ENCODE peak calls at places on chromosomes 12 and 14, in seven cellular contexts. B is vagina; W is CD8-positive, alpha-beta T cell; Y is psoas muscle; N is AG10803; X is GM10248; C is GM23338. F is an unnamed sample.

GRCh38 chr12:78898416-78898815 is 33.8 kb downstream of the SYT1 start:
- DNase-seq in B (no peak), W (no peak), Y (peak), N (peak), X (no peak), C (no peak), F (no peak)

GRCh38 chr12:50665170-50665569 is 98.7 kb upstream of the ATF1 start:
- DNase-seq in B (no peak), W (no peak), Y (no peak), N (no peak), X (no peak), C (no peak), F (no peak)

GRCh38 chr12:121240484-121241202 is 30.7 kb downstream of the P2RX4 start:
- DNase-seq in B (no peak), W (peak), Y (peak), N (peak), X (peak), C (peak), F (no peak)

GRCh38 chr12:113136128-113136989 is 798 bp upstream of the RASAL1 start:
- DNase-seq in B (no peak), W (no peak), Y (no peak), N (no peak), X (no peak), C (peak), F (no peak)

GRCh38 chr12:4031703-4032291 is 158.6 kb upstream of the PARP11 start:
- DNase-seq in B (no peak), W (no peak), Y (no peak), N (peak), X (no peak), C (no peak), F (no peak)

GRCh38 chr12:87038098-87038497 is 781.9 kb upstream of the MGAT4C start:
- DNase-seq in B (no peak), W (no peak), Y (no peak), N (no peak), X (no peak), C (no peak), F (no peak)

GRCh38 chr12:126248871-126249403 is 1183.7 kb downstream of the AACS start:
- DNase-seq in B (no peak), W (no peak), Y (no peak), N (no peak), X (no peak), C (peak), F (no peak)

GRCh38 chr12:101343893-101344292 is 63.7 kb downstream of the ARL1 start:
- DNase-seq in B (no peak), W (no peak), Y (no peak), N (no peak), X (no peak), C (no peak), F (no peak)

GRCh38 chr12:16603265-16603915 is 2.6 kb downstream of the LMO3 start:
- DNase-seq in B (no peak), W (no peak), Y (no peak), N (no peak), X (no peak), C (no peak), F (no peak)

GRCh38 chr12:53793221-53793620 is 41.4 kb upstream of the CISTR start:
- DNase-seq in B (no peak), W (no peak), Y (no peak), N (no peak), X (no peak), C (no peak), F (no peak)

GRCh38 chr12:62627181-62627580 is 160.6 kb downstream of the MON2 start:
- DNase-seq in B (no peak), W (no peak), Y (no peak), N (no peak), X (no peak), C (no peak), F (no peak)
- TF ChIP-seq CTCF in B (no peak), W (no peak), Y (no peak), N (no peak), X (no peak), C (no peak), F (no peak)

GRCh38 chr14:61477845-61478438 is 156.6 kb downstream of the PRKCH start:
- DNase-seq in B (peak), W (no peak), Y (peak), N (peak), X (no peak), C (no peak), F (no peak)
- TF ChIP-seq CTCF in B (no peak), W (no peak), Y (no peak), N (no peak), X (no peak), C (no peak), F (no peak)

DNA sequence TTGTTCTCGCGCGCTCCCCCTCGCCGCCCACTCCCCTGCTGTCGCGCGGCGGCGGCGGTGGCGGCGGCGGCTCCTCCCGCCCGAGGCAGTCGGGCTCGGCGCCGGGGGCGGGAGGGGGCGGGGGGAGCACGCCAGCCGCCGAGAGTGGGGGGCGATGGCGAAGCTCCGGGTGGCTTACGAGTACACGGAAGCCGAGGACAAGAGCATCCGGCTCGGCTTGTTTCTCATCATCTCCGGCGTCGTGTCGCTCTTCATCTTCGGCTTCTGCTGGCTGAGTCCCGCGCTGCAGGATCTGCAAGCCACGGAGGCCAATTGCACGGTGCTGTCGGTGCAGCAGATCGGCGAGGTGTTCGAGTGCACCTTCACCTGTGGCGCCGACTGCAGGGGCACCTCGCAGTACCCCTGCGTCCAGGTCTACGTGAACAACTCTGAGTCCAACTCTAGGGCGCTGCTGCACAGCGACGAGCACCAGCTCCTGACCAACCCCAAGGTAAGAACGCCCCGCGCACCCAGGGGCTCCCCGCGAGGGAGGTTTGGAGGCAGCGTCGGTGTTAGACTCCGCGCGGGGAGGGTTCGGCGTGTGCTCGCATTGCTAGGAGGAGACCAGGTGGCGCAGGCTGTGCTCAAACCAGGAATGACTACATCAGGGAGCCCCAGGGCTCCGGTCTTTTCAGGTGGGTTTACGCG is 634 bp downstream of the KCNMB4 start:
- DNase-seq in B (no peak), W (peak), Y (peak), N (peak), X (peak), C (peak), F (peak)
- TF ChIP-seq CTCF in B (no peak), W (no peak), Y (no peak), N (no peak), X (no peak), C (no peak), F (peak)

DNA sequence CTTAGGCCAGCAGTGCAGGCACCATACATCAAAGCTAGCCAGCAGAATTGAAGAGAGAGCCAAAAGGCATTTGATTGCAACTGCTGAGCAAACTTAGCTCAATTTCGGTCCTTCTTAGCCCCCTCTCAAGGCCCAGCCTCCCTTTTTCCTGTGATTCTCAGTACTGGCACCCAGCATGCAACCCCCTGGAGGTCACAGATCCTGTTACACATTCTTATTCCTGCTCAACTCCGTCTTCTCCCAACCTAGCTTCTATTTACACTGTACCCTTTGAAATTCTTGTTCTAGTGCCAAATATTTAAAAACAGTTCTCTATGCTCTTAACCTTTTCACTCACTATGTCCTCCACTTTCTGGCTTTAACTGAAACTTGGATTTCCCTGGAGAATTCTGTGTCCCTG is 131.3 kb upstream of the CPSF6 start:
- DNase-seq in B (no peak), W (no peak), Y (no peak), N (no peak), X (no peak), C (peak), F (no peak)
- TF ChIP-seq CTCF in B (no peak), W (no peak), Y (no peak), N (peak), X (no peak), C (peak), F (peak)

GRCh38 chr12:6204533-6205143 is 4.4 kb downstream of the CD9 start:
- DNase-seq in B (no peak), W (no peak), Y (no peak), N (no peak), X (no peak), C (no peak), F (no peak)

GRCh38 chr12:6205761-6206160 is 5.6 kb downstream of the CD9 start:
- DNase-seq in B (no peak), W (no peak), Y (no peak), N (no peak), X (no peak), C (no peak), F (no peak)

GRCh38 chr12:6205144-6205539 is 4.9 kb downstream of the CD9 start:
- DNase-seq in B (no peak), W (no peak), Y (peak), N (no peak), X (no peak), C (peak), F (no peak)

GRCh38 chr12:6207254-6207942 is 7.2 kb downstream of the CD9 start:
- DNase-seq in B (no peak), W (no peak), Y (no peak), N (peak), X (no peak), C (no peak), F (no peak)

GRCh38 chr12:6206327-6206726 is 6.1 kb downstream of the CD9 start:
- DNase-seq in B (no peak), W (no peak), Y (no peak), N (no peak), X (no peak), C (no peak), F (no peak)
- TF ChIP-seq CTCF in B (no peak), W (no peak), Y (no peak), N (no peak), X (no peak), C (no peak), F (no peak)

GRCh38 chr12:49014547-49014946 is 4.0 kb downstream of the PRKAG1 start:
- DNase-seq in B (no peak), W (no peak), Y (no peak), N (peak), X (no peak), C (peak), F (no peak)
- TF ChIP-seq CTCF in B (no peak), W (no peak), Y (peak), N (peak), X (no peak), C (peak), F (no peak)

DNA sequence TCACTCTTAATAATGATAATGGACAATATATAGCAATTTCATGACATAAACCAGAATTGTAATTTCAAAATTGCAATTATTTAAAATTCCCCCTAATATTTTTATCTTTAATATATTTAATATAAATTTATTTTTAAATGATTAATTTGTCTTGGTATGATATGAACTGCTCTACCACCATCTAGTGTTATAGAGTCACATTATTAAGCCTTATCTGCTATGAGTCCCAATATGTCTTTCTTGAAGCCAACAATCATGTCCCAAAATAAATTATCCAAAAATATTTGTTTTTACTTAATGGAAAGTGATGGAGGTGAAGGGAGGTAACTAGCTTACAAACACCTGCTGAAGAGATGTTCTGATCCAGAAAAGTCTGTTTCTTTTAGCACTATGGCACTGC is 151.4 kb downstream of the KCNC2 start:
- DNase-seq in B (no peak), W (no peak), Y (no peak), N (no peak), X (no peak), C (no peak), F (no peak)
- TF ChIP-seq CTCF in B (no peak), W (no peak), Y (peak), N (no peak), X (no peak), C (no peak), F (no peak)

F was measured in progenitor cell of endocrine pancreas.